ENCODE peak calls at places on chromosomes 1 and 21, in nine cellular contexts. N is tibial nerve; A is SW480; O is 8988T; Q is BE2C; L is anterior cingulate cortex; G is stimulated activated effector memory CD8-positive, alpha-beta T cell treated with anti-CD3 and anti-CD28 coated beads, Interleukin-12 subunit alpha, Interleukin-12 subunit beta, amount 100 ng/mL, for 72 hours; M is neuronal stem cell; V is hypothalamus. B is an unnamed sample.
A peak's percentile ranks its signal among the peaks of the same experiment; 100 is the strongest.

GRCh38 chr1:173038875-173039554 is 11.7 kb downstream of the TNFSF18 start:
- DNase-seq in Q (no peak), V (no peak), M (no peak), O (no peak), A (no peak), G (no peak), L (no peak), N (no peak), B (no peak)

GRCh38 chr21:36471254-36471723 is 8.6 kb downstream of the CLDN14 start:
- DNase-seq in L (no peak), G (no peak), N (no peak), V (no peak), Q (no peak), A (no peak), O (no peak), M (no peak), B (peak; percentile 19)

GRCh38 chr1:9271268-9271667 is 21.4 kb upstream of the SPSB1 start:
- DNase-seq in G (no peak), A (no peak), O (no peak), L (no peak), N (no peak), V (no peak), Q (no peak), M (no peak), B (no peak)

GRCh38 chr21:21963911-21964310 is 965.7 kb downstream of the NCAM2 start:
- DNase-seq in M (no peak), Q (no peak), G (no peak), N (no peak), V (no peak), O (no peak), A (no peak), L (no peak), B (no peak)

GRCh38 chr1:117572546-117572945 is 33.3 kb upstream of the TENT5C start:
- DNase-seq in A (no peak), G (no peak), N (no peak), V (no peak), L (no peak), O (no peak), Q (no peak), M (no peak), B (no peak)

GRCh38 chr1:5273280-5274003 is 619.0 kb downstream of the AJAP1 start:
- DNase-seq in V (no peak), Q (no peak), L (no peak), N (no peak), A (no peak), G (no peak), M (no peak), O (no peak), B (no peak)

GRCh38 chr1:185239861-185240260 is 77.2 kb downstream of the IVNS1ABP start:
- DNase-seq in L (no peak), G (no peak), M (no peak), A (no peak), V (no peak), N (no peak), Q (no peak), O (no peak), B (no peak)

GRCh38 chr1:221573727-221574126 is 168.2 kb downstream of the DUSP10 start:
- DNase-seq in N (no peak), L (no peak), Q (no peak), G (no peak), V (no peak), A (no peak), O (no peak), M (no peak), B (no peak)

GRCh38 chr1:18091660-18092446 is 15.7 kb upstream of the IGSF21 start:
- DNase-seq in N (peak; percentile 20), L (no peak), O (peak; percentile 53), M (no peak), V (no peak), A (no peak), Q (no peak), G (no peak), B (no peak)

GRCh38 chr1:42420911-42421585 is 34.8 kb downstream of the ZMYND12 start:
- DNase-seq in N (no peak), Q (peak; percentile 78), O (no peak), M (no peak), V (peak; percentile 69), L (peak; percentile 41), A (no peak), G (no peak), B (peak; percentile 39)

GRCh38 chr1:182430263-182431068 is 19.5 kb upstream of the RGSL1 start:
- DNase-seq in Q (no peak), O (no peak), L (no peak), A (no peak), M (no peak), N (no peak), G (peak; percentile 25), V (no peak), B (no peak)

GRCh38 chr1:54973205-54973921 is 7.1 kb upstream of the TMEM61 start:
- DNase-seq in V (peak; percentile 54), O (no peak), L (peak; percentile 33), G (no peak), Q (no peak), M (peak; percentile 57), N (no peak), A (peak; percentile 43), B (no peak)

GRCh38 chr1:61742620-61743431 is 546 bp downstream of the PATJ start:
- DNase-seq in G (peak; percentile 7), M (peak; percentile 36), O (peak; percentile 49), A (peak; percentile 53), N (peak; percentile 22), L (peak; percentile 32), Q (peak; percentile 19), V (peak; percentile 63), B (peak; percentile 19)

GRCh38 chr1:89050649-89051033 is 14.4 kb downstream of the GBP1 start:
- DNase-seq in O (no peak), L (no peak), M (no peak), G (no peak), Q (no peak), V (no peak), N (no peak), A (no peak), B (no peak)

GRCh38 chr1:8671313-8671917 is 146.0 kb downstream of the RERE start:
- DNase-seq in A (peak; percentile 47), G (no peak), L (no peak), O (no peak), V (peak; percentile 52), M (peak; percentile 32), Q (peak; percentile 28), N (no peak), B (no peak)

GRCh38 chr1:6294868-6295556 is 34.1 kb upstream of the GPR153 start:
- DNase-seq in N (no peak), O (no peak), M (no peak), Q (no peak), L (no peak), V (no peak), A (no peak), G (no peak), B (no peak)

GRCh38 chr1:198337886-198338285 is 181.1 kb downstream of the NEK7 start:
- DNase-seq in Q (no peak), V (no peak), M (no peak), L (no peak), A (no peak), G (no peak), O (no peak), N (no peak), B (no peak)

GRCh38 chr1:47738560-47739182 is 258.5 kb downstream of the TRABD2B start:
- DNase-seq in A (peak; percentile 26), Q (peak; percentile 49), G (no peak), M (peak; percentile 78), N (no peak), V (peak; percentile 9), L (no peak), O (no peak), B (peak; percentile 34)

GRCh38 chr1:117674521-117675400 is 68.9 kb downstream of the TENT5C start:
- DNase-seq in M (no peak), L (no peak), V (no peak), A (no peak), N (no peak), O (no peak), Q (no peak), G (no peak), B (no peak)

GRCh38 chr1:172107261-172107820 is 266.0 kb downstream of the DNM3 start:
- DNase-seq in V (no peak), G (no peak), A (no peak), Q (no peak), L (no peak), N (no peak), O (no peak), M (no peak), B (no peak)

GRCh38 chr1:228108742-228109072 is 392 bp downstream of the MRPL55 start:
- DNase-seq in L (no peak), M (no peak), Q (no peak), V (no peak), O (no peak), A (no peak), N (no peak), G (no peak), B (no peak)

GRCh38 chr1:199759268-199759724 is 268.2 kb upstream of the NR5A2 start:
- DNase-seq in A (peak; percentile 81), M (no peak), L (no peak), Q (no peak), N (no peak), O (peak; percentile 24), V (no peak), G (no peak), B (peak; percentile 89)

GRCh38 chr1:63827411-63828321 is 53.8 kb downstream of the ROR1 start:
- DNase-seq in V (no peak), A (no peak), G (no peak), N (no peak), L (no peak), M (no peak), Q (no peak), O (no peak), B (no peak)

GRCh38 chr1:94281361-94282142 is 44.2 kb upstream of the ARHGAP29 start:
- DNase-seq in A (peak; percentile 54), O (no peak), L (no peak), G (no peak), V (no peak), N (no peak), M (no peak), Q (peak; percentile 37), B (no peak)

GRCh38 chr1:110237406-110238152 is 27.5 kb downstream of the KCNC4 start:
- DNase-seq in N (no peak), M (no peak), Q (no peak), V (no peak), L (no peak), G (no peak), A (no peak), O (no peak), B (no peak)

GRCh38 chr1:222454196-222454595 is 93.7 kb downstream of the HHIPL2 start:
- DNase-seq in L (no peak), Q (no peak), G (no peak), V (no peak), O (no peak), A (no peak), M (no peak), N (no peak), B (no peak)

GRCh38 chr1:193729429-193729828 is 543.0 kb upstream of the B3GALT2 start:
- DNase-seq in A (no peak), L (no peak), Q (peak; percentile 30), V (no peak), G (no peak), O (no peak), N (no peak), M (no peak), B (no peak)

GRCh38 chr1:156749429-156750118 is 1.9 kb downstream of the HDGF start:
- DNase-seq in V (no peak), M (no peak), A (no peak), Q (no peak), G (no peak), N (no peak), O (no peak), L (no peak), B (peak; percentile 54)

GRCh38 chr1:64077281-64077940 is 126.0 kb upstream of the UBE2U start:
- DNase-seq in O (no peak), L (peak; percentile 77), V (peak; percentile 30), N (no peak), G (no peak), M (no peak), Q (no peak), A (no peak), B (no peak)

GRCh38 chr1:155208656-155209372 is at the start of gene MTX1:
- DNase-seq in M (peak; percentile 91), G (peak; percentile 78), A (peak; percentile 67), Q (peak; percentile 93), O (no peak), L (peak; percentile 74), N (peak; percentile 86), V (peak; percentile 79), B (peak; percentile 78)

GRCh38 chr1:10753279-10753678 is 43.2 kb downstream of the CASZ1 start:
- DNase-seq in Q (no peak), O (no peak), A (peak; percentile 22), G (no peak), V (no peak), M (no peak), L (no peak), N (no peak), B (no peak)

B was measured in LoVo.